ENCODE peak calls at places on chromosome 9, in four cellular contexts. E is psoas muscle, B is coronary artery, H is neuronal stem cell. Y is an unnamed sample.
A peak's percentile ranks its signal among the peaks of the same experiment; 100 is the strongest.

GRCh38 chr9:32069169-32069813 is 315.2 kb upstream of the ACO1 start:
- DNase-seq in E (no peak), B (no peak), H (no peak), Y (no peak)

GRCh38 chr9:136482046-136482792 is 621 bp downstream of the SEC16A start:
- DNase-seq in E (no peak), B (peak; percentile 82), H (peak; percentile 29), Y (no peak)

GRCh38 chr9:109894921-109895758 is 115.1 kb downstream of the PALM2AKAP2 start:
- DNase-seq in E (no peak), B (no peak), H (no peak), Y (no peak)

GRCh38 chr9:111986035-111986556 is 89.5 kb downstream of the UGCG start:
- DNase-seq in E (no peak), B (no peak), H (no peak), Y (no peak)

GRCh38 chr9:132877818-132878694 is at the start of gene AK8:
- DNase-seq in E (peak; percentile 74), B (peak; percentile 82), H (peak; percentile 81), Y (no peak)

GRCh38 chr9:106859957-106860715 is 2.8 kb upstream of the ZNF462 start:
- DNase-seq in E (peak; percentile 34), B (peak; percentile 71), H (peak; percentile 60), Y (no peak)

GRCh38 chr9:101601904-101602765 is 7.4 kb upstream of the PPP3R2 start:
- DNase-seq in E (no peak), B (no peak), H (peak; percentile 53), Y (no peak)

GRCh38 chr9:98577446-98577845 is 131.3 kb downstream of the GABBR2 start:
- DNase-seq in E (no peak), B (no peak), H (no peak), Y (no peak)

GRCh38 chr9:127506814-127507750 is 55.8 kb downstream of the LRSAM1 start:
- DNase-seq in E (no peak), B (no peak), H (no peak), Y (no peak)

GRCh38 chr9:137725598-137725997 is 106.8 kb downstream of the EHMT1 start:
- DNase-seq in E (no peak), B (no peak), H (no peak), Y (no peak)

GRCh38 chr9:14231196-14231990 is 82.5 kb downstream of the NFIB start:
- DNase-seq in E (no peak), B (no peak), H (no peak), Y (no peak)

GRCh38 chr9:137028013-137028280 is at the start of gene ABCA2:
- DNase-seq in E (no peak), B (no peak), H (no peak), Y (no peak)

GRCh38 chr9:96417051-96417586 is 1.1 kb downstream of the ZNF367 start:
- DNase-seq in E (peak; percentile 90), B (peak; percentile 91), H (peak; percentile 81), Y (peak; percentile 91)

GRCh38 chr9:70553718-70554673 is 139.5 kb upstream of the KLF9 start:
- DNase-seq in E (peak; percentile 19), B (no peak), H (peak; percentile 17), Y (no peak)

GRCh38 chr9:76526026-76526425 is 67.0 kb downstream of the GCNT1 start:
- DNase-seq in E (no peak), B (no peak), H (no peak), Y (no peak)

GRCh38 chr9:127446720-127447415 is 4.3 kb downstream of the RPL12 start:
- DNase-seq in E (no peak), B (no peak), H (no peak), Y (no peak)

GRCh38 chr9:105330201-105330600 is 85.8 kb downstream of the SLC44A1 start:
- DNase-seq in E (no peak), B (no peak), H (no peak), Y (no peak)

GRCh38 chr9:71005456-71005855 is 116.0 kb downstream of the TRPM3 start:
- DNase-seq in E (no peak), B (no peak), H (no peak), Y (no peak)

GRCh38 chr9:69762527-69762926 is 2.7 kb upstream of the PTAR1 start:
- DNase-seq in E (no peak), B (no peak), H (no peak), Y (no peak)

GRCh38 chr9:89639367-89639795 is 34.6 kb downstream of the GADD45G start:
- DNase-seq in E (peak; percentile 84), B (peak; percentile 91), H (no peak), Y (no peak)

GRCh38 chr9:104795082-104795481 is 31.2 kb downstream of the NIPSNAP3B start:
- DNase-seq in E (no peak), B (no peak), H (no peak), Y (no peak)

GRCh38 chr9:132583584-132584304 is 1.3 kb downstream of the BARHL1 start:
- DNase-seq in E (no peak), B (no peak), H (no peak), Y (no peak)

GRCh38 chr9:124045076-124045829 is 33.7 kb downstream of the LHX2 start:
- DNase-seq in E (peak; percentile 49), B (no peak), H (no peak), Y (no peak)

GRCh38 chr9:106052735-106053134 is 358.4 kb downstream of the TMEM38B start:
- DNase-seq in E (no peak), B (no peak), H (no peak), Y (no peak)

GRCh38 chr9:3549243-3549642 is 23.4 kb upstream of the RFX3 start:
- DNase-seq in E (no peak), B (no peak), H (no peak), Y (no peak)

GRCh38 chr9:111974092-111974681 is 77.6 kb downstream of the UGCG start:
- DNase-seq in E (no peak), B (no peak), H (no peak), Y (no peak)

GRCh38 chr9:37920471-37921167 is 16.7 kb upstream of the SLC25A51 start:
- DNase-seq in E (no peak), B (no peak), H (peak; percentile 29), Y (no peak)

GRCh38 chr9:130869250-130869649 is 27.4 kb downstream of the QRFP start:
- DNase-seq in E (peak; percentile 65), B (no peak), H (no peak), Y (no peak)
- H3K27ac ChIP-seq in E (no peak overlapping the region), B (peak overlapping the region; percentile 11), H (no peak overlapping the region), Y (no peak overlapping the region)

GRCh38 chr9:75432386-75432785 is 344.1 kb downstream of the OSTF1 start:
- DNase-seq in E (peak; percentile 16), B (no peak), H (no peak), Y (no peak)
- H3K27ac ChIP-seq in E (no peak overlapping the region), B (peak overlapping the region; percentile 61), H (no peak overlapping the region), Y (peak overlapping the region; percentile 25)

DNA sequence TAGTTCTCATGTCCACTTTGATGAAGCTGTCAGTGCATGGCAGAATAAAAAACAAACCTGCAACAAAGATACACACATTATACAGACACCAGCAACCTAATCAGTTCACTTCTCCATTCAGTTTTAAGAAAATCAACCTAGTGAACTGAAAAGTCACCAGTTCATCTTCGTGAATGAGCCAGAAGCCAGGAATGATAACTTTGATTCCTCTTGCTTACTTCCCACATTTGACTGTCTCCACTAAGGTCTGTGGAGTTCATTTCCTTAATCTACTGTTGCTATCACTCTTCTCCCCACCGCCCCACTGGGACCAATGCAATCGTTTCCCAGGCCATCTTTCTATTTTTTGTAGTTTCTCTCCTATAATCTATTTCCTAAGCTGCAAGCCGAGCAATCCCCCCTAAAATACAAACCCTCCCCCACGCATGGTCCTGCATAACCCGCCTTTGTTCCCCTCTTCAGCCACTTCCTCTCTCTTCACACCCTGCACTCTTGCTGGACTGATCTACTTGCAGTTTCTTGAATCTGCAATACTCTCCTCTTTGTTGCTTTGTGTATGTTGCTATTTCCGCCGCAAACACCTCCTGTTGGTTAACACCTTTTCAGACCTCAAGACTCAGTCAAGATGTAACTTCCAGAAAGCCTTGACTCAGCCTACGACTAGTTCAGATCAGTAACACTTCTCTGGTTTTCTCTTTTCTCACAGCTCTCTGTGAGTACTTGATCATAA is 16.6 kb downstream of the STOM start:
- DNase-seq in E (no peak), B (no peak), H (no peak), Y (no peak)
- H3K27ac ChIP-seq in E (peak overlapping the region; percentile 71), B (peak overlapping the region; percentile 22), H (no peak overlapping the region), Y (peak overlapping the region; percentile 50)

DNA sequence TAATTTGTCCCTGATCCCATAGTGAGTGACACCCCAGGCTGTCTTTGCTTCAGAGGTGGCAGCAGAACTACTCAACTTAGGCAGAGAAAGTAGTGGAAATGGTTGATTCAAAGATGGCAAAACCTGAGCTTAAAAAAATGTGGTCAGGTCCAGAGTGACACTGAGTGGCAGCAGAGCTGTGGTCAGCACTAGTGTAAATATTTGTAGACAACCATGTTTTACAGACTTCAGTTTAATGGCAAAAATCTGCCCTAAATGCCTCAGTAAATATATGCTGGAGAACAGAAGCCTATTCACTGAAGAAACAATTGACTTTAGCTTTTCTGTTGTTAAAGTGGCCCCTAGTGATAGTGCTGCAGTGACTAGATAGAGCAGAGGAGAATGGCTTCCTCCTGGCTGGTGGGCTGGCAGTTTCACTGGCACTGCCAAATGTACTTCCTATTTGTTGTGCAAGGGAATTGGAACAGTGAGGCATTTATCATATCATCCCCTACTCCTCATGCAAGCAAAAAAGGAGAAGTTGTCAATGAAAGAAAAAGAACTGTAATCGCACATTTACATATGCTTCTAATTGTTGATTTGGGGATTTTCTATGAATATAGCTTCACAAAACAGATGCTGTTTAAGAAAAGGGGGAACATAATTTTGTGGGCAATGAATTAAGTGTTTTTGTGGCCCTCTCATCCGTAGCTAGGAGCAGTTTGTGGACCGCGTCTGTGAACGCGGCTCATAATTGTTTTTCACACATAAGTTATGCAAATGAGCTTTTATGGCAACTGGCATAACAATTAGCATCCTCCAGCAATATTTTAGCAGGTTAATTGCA is 12.0 kb downstream of the PBX3 start:
- DNase-seq in E (no peak), B (no peak), H (no peak), Y (no peak)
- H3K27ac ChIP-seq in E (no peak overlapping the region), B (no peak overlapping the region), H (peak overlapping the region; percentile 60), Y (peak overlapping the region; percentile 7)

DNA sequence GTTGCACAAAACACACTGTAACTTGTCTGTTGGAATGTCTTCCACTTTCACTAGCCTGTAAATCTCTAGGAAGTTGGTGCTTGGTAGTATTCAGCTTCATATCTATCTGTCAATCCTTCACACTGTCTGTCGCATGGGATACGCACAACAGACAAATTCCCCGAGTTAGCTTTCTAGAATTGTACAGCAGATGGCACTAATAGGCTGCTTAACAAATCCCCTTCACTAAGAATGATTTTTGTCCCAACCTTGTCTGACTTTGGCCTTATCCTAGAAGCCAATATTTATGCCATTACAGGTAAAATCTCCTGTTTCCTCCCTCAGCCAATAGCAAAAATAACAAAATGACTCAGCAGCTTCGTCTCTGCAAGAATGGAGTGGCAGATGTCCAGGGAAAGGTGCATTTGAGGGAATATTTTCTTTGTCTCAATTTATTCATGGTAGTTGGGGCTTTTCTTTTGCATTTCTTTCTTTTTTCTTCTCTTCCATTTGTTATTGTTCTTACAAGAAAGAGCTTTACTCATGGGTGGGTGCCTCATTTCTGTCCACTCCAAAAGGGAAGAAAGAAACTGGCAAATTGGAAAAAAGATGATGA is 3.1 kb downstream of the NUDT2 start:
- DNase-seq in E (no peak), B (no peak), H (peak; percentile 30), Y (no peak)
- H3K27ac ChIP-seq in E (no peak overlapping the region), B (no peak overlapping the region), H (no peak overlapping the region), Y (no peak overlapping the region)

GRCh38 chr9:128901379-128901778 is 19.4 kb upstream of the PHYHD1 start:
- DNase-seq in E (no peak), B (no peak), H (no peak), Y (no peak)
- H3K27ac ChIP-seq in E (no peak overlapping the region), B (peak overlapping the region; percentile 79), H (no peak overlapping the region), Y (peak overlapping the region; percentile 94)